ENCODE peak calls at places on chromosome 12, in six cellular contexts. O is PC-9, J is HepG2, A is esophagus squamous epithelium, F is astrocyte of the spinal cord, P is SJSA1. R is an unnamed sample.

GRCh38 chr12:87491598-87491997 is 537.6 kb downstream of the C12orf50 start:
- DNase-seq in O (no peak), J (no peak), A (no peak), F (no peak), P (no peak), R (no peak)

GRCh38 chr12:124466200-124467128 is 100.9 kb downstream of the NCOR2 start:
- DNase-seq in O (no peak), J (no peak), A (peak), F (peak), P (no peak), R (peak)

GRCh38 chr12:4271433-4272013 is 2.0 kb upstream of the CCND2 start:
- DNase-seq in O (no peak), J (no peak), A (no peak), F (no peak), P (no peak), R (peak)

GRCh38 chr12:2291182-2291832 is 238.5 kb downstream of the CACNA1C start:
- DNase-seq in O (peak), J (peak), A (no peak), F (peak), P (peak), R (peak)

GRCh38 chr12:53492188-53492587 is 7.1 kb downstream of the MAP3K12 start:
- DNase-seq in O (no peak), J (no peak), A (no peak), F (no peak), P (no peak), R (no peak)

GRCh38 chr12:120466560-120467315 is 2.8 kb downstream of the SRSF9 start:
- DNase-seq in O (peak), J (peak), A (no peak), F (peak), P (peak), R (peak)

GRCh38 chr12:9634177-9634803 is 26.6 kb upstream of the KLRB1 start:
- DNase-seq in O (peak), J (peak), A (no peak), F (peak), P (peak), R (peak)

GRCh38 chr12:127480775-127481314 is 786.1 kb upstream of the TMEM132C start:
- DNase-seq in O (no peak), J (peak), A (no peak), F (no peak), P (no peak), R (no peak)

GRCh38 chr12:101051901-101052550 is 158.0 kb downstream of the SLC5A8 start:
- DNase-seq in O (no peak), J (peak), A (no peak), F (peak), P (peak), R (peak)

GRCh38 chr12:41188841-41189394 is 798 bp downstream of the PDZRN4 start:
- DNase-seq in O (no peak), J (no peak), A (no peak), F (no peak), P (no peak), R (no peak)

GRCh38 chr12:2054091-2055018 is 1.6 kb downstream of the CACNA1C start:
- DNase-seq in O (no peak), J (no peak), A (no peak), F (no peak), P (peak), R (peak)

GRCh38 chr12:64801381-64801780 is 23.1 kb upstream of the TBC1D30 start:
- DNase-seq in O (no peak), J (no peak), A (no peak), F (no peak), P (no peak), R (no peak)

GRCh38 chr12:123469978-123470377 is 12.0 kb downstream of the SNRNP35 start:
- DNase-seq in O (no peak), J (no peak), A (no peak), F (no peak), P (no peak), R (no peak)

GRCh38 chr12:95674088-95674595 is 116.4 kb downstream of the NTN4 start:
- DNase-seq in O (no peak), J (no peak), A (no peak), F (no peak), P (no peak), R (no peak)

GRCh38 chr12:5783274-5783920 is 161.7 kb downstream of the ANO2 start:
- DNase-seq in O (no peak), J (no peak), A (no peak), F (no peak), P (no peak), R (no peak)

GRCh38 chr12:64733857-64734256 is 25.3 kb downstream of the GNS start:
- DNase-seq in O (peak), J (no peak), A (no peak), F (no peak), P (no peak), R (no peak)

DNA sequence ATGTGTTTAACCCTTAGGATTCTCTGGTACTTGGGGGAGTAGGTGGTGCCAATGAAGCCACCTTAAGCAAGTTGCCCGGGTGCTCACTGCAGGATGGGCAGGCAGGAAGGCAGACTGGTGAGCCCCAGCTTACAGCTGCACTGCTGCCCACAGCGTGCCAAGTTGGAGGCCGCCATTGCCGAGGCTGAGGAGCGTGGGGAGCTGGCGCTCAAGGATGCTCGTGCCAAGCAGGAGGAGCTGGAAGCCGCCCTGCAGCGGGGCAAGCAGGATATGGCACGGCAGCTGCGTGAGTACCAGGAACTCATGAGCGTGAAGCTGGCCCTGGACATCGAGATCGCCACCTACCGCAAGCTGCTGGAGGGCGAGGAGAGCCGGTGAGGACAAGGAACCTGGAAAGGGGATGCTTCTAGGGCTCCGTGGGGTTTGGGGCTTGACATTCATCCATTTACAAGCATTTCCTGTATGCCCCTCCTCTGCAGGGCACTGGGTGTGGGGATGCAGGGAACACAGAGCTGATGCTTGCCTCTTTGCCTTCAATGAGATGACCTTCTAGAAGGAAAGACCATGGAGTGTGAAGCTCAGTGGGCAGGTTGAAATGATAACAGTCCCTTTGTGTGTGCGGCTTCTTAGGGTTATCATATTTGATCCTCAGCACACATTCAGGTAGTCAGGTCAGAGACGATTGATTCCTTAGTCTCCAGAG is 12.4 kb downstream of the KRT7 start:
- DNase-seq in O (peak), J (no peak), A (no peak), F (no peak), P (no peak), R (no peak)
- H3K4me3 ChIP-seq in O (no peak), J (no peak), A (no peak), F (no peak), P (no peak), R (no peak)

GRCh38 chr12:48815281-48816110 is 2.8 kb upstream of the CACNB3 start:
- DNase-seq in O (peak), J (peak), A (no peak), F (peak), P (no peak), R (peak)
- H3K4me3 ChIP-seq in O (peak), J (peak), A (peak), F (peak), P (peak), R (peak)

GRCh38 chr12:113555226-113555625 is 83.6 kb upstream of the LHX5 start:
- DNase-seq in O (peak), J (no peak), A (no peak), F (no peak), P (no peak), R (peak)

GRCh38 chr12:113561381-113561780 is 89.7 kb upstream of the LHX5 start:
- DNase-seq in O (no peak), J (no peak), A (no peak), F (no peak), P (no peak), R (no peak)

DNA sequence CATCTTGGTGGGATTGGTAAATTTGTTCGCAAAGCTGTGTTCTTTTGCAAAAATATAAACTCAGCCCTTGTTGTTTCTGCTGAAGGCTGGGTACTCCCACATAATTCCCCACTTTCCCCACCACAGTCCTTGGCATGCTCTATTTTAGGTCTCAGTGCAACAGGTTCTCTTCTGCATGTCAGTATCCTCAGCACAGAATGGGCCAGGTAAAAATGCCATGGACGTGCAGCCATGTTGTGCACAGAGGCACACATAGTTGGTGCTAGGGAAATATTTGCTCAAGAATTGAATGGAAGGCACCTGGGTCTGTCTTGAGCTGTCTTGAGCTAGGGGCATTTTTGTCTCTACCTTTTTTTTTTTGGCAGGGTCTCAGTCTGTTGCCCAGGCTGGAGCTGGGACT is 87.8 kb upstream of the LHX5 start:
- DNase-seq in O (no peak), J (no peak), A (no peak), F (no peak), P (no peak), R (no peak)
- H3K4me3 ChIP-seq in O (no peak), J (no peak), A (no peak), F (no peak), P (no peak), R (no peak)

GRCh38 chr12:55818140-55818728 is 393 bp downstream of the ORMDL2 start:
- DNase-seq in O (no peak), J (no peak), A (no peak), F (peak), P (no peak), R (no peak)

GRCh38 chr12:55816876-55817351 is 610 bp downstream of the SARNP start:
- DNase-seq in O (no peak), J (no peak), A (no peak), F (no peak), P (no peak), R (peak)

GRCh38 chr12:55815473-55815872 is 2.1 kb downstream of the SARNP start:
- DNase-seq in O (no peak), J (no peak), A (no peak), F (no peak), P (no peak), R (no peak)

GRCh38 chr12:55818886-55819285 is 1.0 kb downstream of the ORMDL2 start:
- DNase-seq in O (no peak), J (no peak), A (no peak), F (no peak), P (no peak), R (no peak)

GRCh38 chr12:55817352-55818139 is at the start of the genes ORMDL2 and SARNP:
- DNase-seq in O (peak), J (peak), A (peak), F (peak), P (peak), R (peak)
- H3K4me3 ChIP-seq in O (peak), J (peak), A (peak), F (peak), P (peak), R (peak)

GRCh38 chr12:12263909-12264308 is 2.9 kb downstream of the LRP6 start:
- DNase-seq in O (no peak), J (no peak), A (no peak), F (no peak), P (no peak), R (no peak)
- H3K4me3 ChIP-seq in O (peak), J (peak), A (no peak), F (no peak), P (no peak), R (no peak)